ENCODE peak calls at places on chromosomes 16 and 17, in five cellular contexts. W is T-helper 2 cell, H is HS-5, C is hypothalamus, L is C1 segment of cervical spinal cord. A is an unnamed sample.

GRCh38 chr17:74147966-74148365 is 55.5 kb upstream of the RPL38 start:
- DNase-seq in L (no peak), H (no peak), C (no peak), W (no peak), A (no peak)

GRCh38 chr17:83089322-83090156 is 10.1 kb downstream of the METRNL start:
- DNase-seq in C (no peak), H (no peak), W (no peak), L (no peak), A (no peak)

GRCh38 chr16:17370233-17371013 is 100.3 kb downstream of the XYLT1 start:
- DNase-seq in H (no peak), W (no peak), L (no peak), C (no peak), A (no peak)

GRCh38 chr16:88920618-88921602 is 54.5 kb upstream of the PABPN1L start:
- DNase-seq in W (no peak), H (no peak), L (no peak), C (no peak), A (no peak)

GRCh38 chr17:15492186-15492585 is 24.8 kb upstream of the CDRT4 start:
- DNase-seq in H (no peak), W (no peak), L (no peak), C (no peak), A (no peak)

GRCh38 chr17:17669081-17669850 is 12.0 kb upstream of the RAI1 start:
- DNase-seq in C (no peak), W (no peak), H (no peak), L (no peak), A (no peak)

GRCh38 chr16:15857779-15858560 is 1.1 kb upstream of the MYH11 start:
- DNase-seq in C (no peak), L (no peak), H (no peak), W (no peak), A (no peak)

GRCh38 chr16:29028457-29029167 is 43.8 kb downstream of the LAT start:
- DNase-seq in C (no peak), W (no peak), H (no peak), L (no peak), A (no peak)

GRCh38 chr16:85398688-85399582 is 214.2 kb upstream of the GSE1 start:
- DNase-seq in L (no peak), C (no peak), H (no peak), W (no peak), A (no peak)

GRCh38 chr17:41518031-41518430 is 659 bp downstream of the KRT15 start:
- DNase-seq in C (no peak), L (no peak), H (no peak), W (no peak), A (no peak)

GRCh38 chr16:51002889-51003490 is 148.1 kb downstream of the SALL1 start:
- DNase-seq in H (no peak), L (no peak), W (no peak), C (no peak), A (no peak)

GRCh38 chr17:42421479-42422332 is 1.4 kb downstream of the CAVIN1 start:
- DNase-seq in C (no peak), W (no peak), L (no peak), H (no peak), A (no peak)

GRCh38 chr16:11050954-11051353 is 106.6 kb downstream of the CLEC16A start:
- DNase-seq in L (no peak), W (no peak), H (no peak), C (no peak), A (no peak)

GRCh38 chr17:32103476-32104113 is 38.7 kb upstream of the RHOT1 start:
- DNase-seq in W (no peak), H (no peak), L (no peak), C (no peak), A (no peak)

GRCh38 chr16:847151-847550 is 46.6 kb upstream of the GNG13 start:
- DNase-seq in W (no peak), C (no peak), H (no peak), L (no peak), A (no peak)

GRCh38 chr17:19284005-19284959 is 47.1 kb downstream of the EPN2 start:
- DNase-seq in C (no peak), W (no peak), L (no peak), H (no peak), A (no peak)

GRCh38 chr16:680967-681745 is 946 bp downstream of the STUB1 start:
- DNase-seq in L (no peak), H (no peak), C (no peak), W (no peak), A (no peak)

GRCh38 chr17:15782809-15783208 is 50.7 kb downstream of the TBC1D26 start:
- DNase-seq in L (no peak), W (no peak), C (no peak), H (no peak), A (no peak)

GRCh38 chr17:50721194-50722010 is 2.0 kb downstream of the LUC7L3 start:
- DNase-seq in W (no peak), C (no peak), L (no peak), H (no peak), A (no peak)

GRCh38 chr17:78672880-78673371 is 95.7 kb upstream of the DNAH17 start:
- DNase-seq in H (no peak), W (no peak), L (no peak), C (no peak), A (no peak)

A was measured in occipital lobe.